ENCODE peak calls at places on chromosomes 4 and X, in ten cellular contexts. One of them, this sample, is unnamed.

GRCh38 chr4:188139671-188140070 is 430 bp downstream of the TRIML1 start:
- DNase-seq in esophagus squamous epithelium: no peak
- DNase-seq in aorta: no peak
- DNase-seq in mammary epithelial cell: no peak
- DNase-seq in upper lobe of right lung: no peak
- DNase-seq in heart left ventricle: no peak
- DNase-seq in CD8-positive, alpha-beta memory T cell: no peak
- DNase-seq in IMR-90: no peak
- DNase-seq in colonic mucosa: no peak
- DNase-seq in ascending aorta: no peak
- DNase-seq in this sample: no peak

GRCh38 chr4:7779194-7779768 is 160.4 kb downstream of the AFAP1 start:
- DNase-seq in mammary epithelial cell: no peak
- DNase-seq in aorta: peak; percentile 54
- DNase-seq in CD8-positive, alpha-beta memory T cell: no peak
- DNase-seq in ascending aorta: no peak
- DNase-seq in esophagus squamous epithelium: no peak
- DNase-seq in heart left ventricle: no peak
- DNase-seq in IMR-90: peak; percentile 49
- DNase-seq in upper lobe of right lung: peak; percentile 28
- DNase-seq in colonic mucosa: no peak
- DNase-seq in this sample: no peak

GRCh38 chr4:119231517-119231916 is 19.0 kb downstream of the USP53 start:
- DNase-seq in aorta: no peak
- DNase-seq in colonic mucosa: no peak
- DNase-seq in CD8-positive, alpha-beta memory T cell: no peak
- DNase-seq in heart left ventricle: no peak
- DNase-seq in esophagus squamous epithelium: no peak
- DNase-seq in upper lobe of right lung: no peak
- DNase-seq in mammary epithelial cell: no peak
- DNase-seq in IMR-90: no peak
- DNase-seq in ascending aorta: no peak
- DNase-seq in this sample: no peak

GRCh38 chrX:39513836-39514235 is 583.9 kb downstream of the BCOR start:
- DNase-seq in heart left ventricle: no peak
- DNase-seq in aorta: no peak
- DNase-seq in IMR-90: no peak
- DNase-seq in upper lobe of right lung: no peak
- DNase-seq in colonic mucosa: no peak
- DNase-seq in CD8-positive, alpha-beta memory T cell: no peak
- DNase-seq in esophagus squamous epithelium: no peak
- DNase-seq in mammary epithelial cell: no peak
- DNase-seq in ascending aorta: no peak
- DNase-seq in this sample: no peak

GRCh38 chr4:26284536-26284935 is 36.3 kb upstream of the RBPJ start:
- DNase-seq in mammary epithelial cell: no peak
- DNase-seq in upper lobe of right lung: no peak
- DNase-seq in ascending aorta: no peak
- DNase-seq in heart left ventricle: no peak
- DNase-seq in aorta: no peak
- DNase-seq in CD8-positive, alpha-beta memory T cell: no peak
- DNase-seq in IMR-90: no peak
- DNase-seq in colonic mucosa: no peak
- DNase-seq in esophagus squamous epithelium: no peak
- DNase-seq in this sample: no peak

GRCh38 chr4:77167866-77168265 is 10.9 kb downstream of the CCNG2 start:
- DNase-seq in aorta: no peak
- DNase-seq in upper lobe of right lung: no peak
- DNase-seq in ascending aorta: no peak
- DNase-seq in IMR-90: no peak
- DNase-seq in esophagus squamous epithelium: no peak
- DNase-seq in mammary epithelial cell: no peak
- DNase-seq in heart left ventricle: no peak
- DNase-seq in CD8-positive, alpha-beta memory T cell: no peak
- DNase-seq in colonic mucosa: no peak
- DNase-seq in this sample: no peak

GRCh38 chr4:31141141-31141811 is 421.1 kb downstream of the PCDH7 start:
- DNase-seq in esophagus squamous epithelium: no peak
- DNase-seq in heart left ventricle: no peak
- DNase-seq in aorta: no peak
- DNase-seq in colonic mucosa: no peak
- DNase-seq in IMR-90: no peak
- DNase-seq in upper lobe of right lung: no peak
- DNase-seq in mammary epithelial cell: no peak
- DNase-seq in CD8-positive, alpha-beta memory T cell: no peak
- DNase-seq in ascending aorta: no peak
- DNase-seq in this sample: no peak

GRCh38 chrX:84760560-84760959 is 243.1 kb upstream of the APOOL start:
- DNase-seq in ascending aorta: no peak
- DNase-seq in CD8-positive, alpha-beta memory T cell: no peak
- DNase-seq in colonic mucosa: no peak
- DNase-seq in heart left ventricle: no peak
- DNase-seq in aorta: no peak
- DNase-seq in IMR-90: no peak
- DNase-seq in upper lobe of right lung: no peak
- DNase-seq in esophagus squamous epithelium: no peak
- DNase-seq in mammary epithelial cell: no peak
- DNase-seq in this sample: no peak

GRCh38 chr4:16150716-16151115 is 66.9 kb upstream of the PROM1 start:
- DNase-seq in colonic mucosa: no peak
- DNase-seq in aorta: no peak
- DNase-seq in CD8-positive, alpha-beta memory T cell: no peak
- DNase-seq in IMR-90: no peak
- DNase-seq in esophagus squamous epithelium: no peak
- DNase-seq in heart left ventricle: no peak
- DNase-seq in mammary epithelial cell: no peak
- DNase-seq in upper lobe of right lung: no peak
- DNase-seq in ascending aorta: no peak
- DNase-seq in this sample: no peak

GRCh38 chr4:26171953-26172352 is 148.9 kb upstream of the RBPJ start:
- DNase-seq in heart left ventricle: no peak
- DNase-seq in colonic mucosa: no peak
- DNase-seq in ascending aorta: no peak
- DNase-seq in aorta: no peak
- DNase-seq in upper lobe of right lung: no peak
- DNase-seq in esophagus squamous epithelium: no peak
- DNase-seq in mammary epithelial cell: no peak
- DNase-seq in CD8-positive, alpha-beta memory T cell: no peak
- DNase-seq in IMR-90: peak; percentile 100
- DNase-seq in this sample: no peak

GRCh38 chr4:2852481-2852881 is 8.8 kb downstream of the ADD1 start:
- DNase-seq in IMR-90: no peak
- DNase-seq in esophagus squamous epithelium: no peak
- DNase-seq in upper lobe of right lung: peak; percentile 69
- DNase-seq in aorta: no peak
- DNase-seq in ascending aorta: no peak
- DNase-seq in heart left ventricle: no peak
- DNase-seq in mammary epithelial cell: no peak
- DNase-seq in CD8-positive, alpha-beta memory T cell: peak; percentile 24
- DNase-seq in colonic mucosa: peak; percentile 45
- DNase-seq in this sample: no peak

GRCh38 chrX:134172588-134173259 is 64.3 kb upstream of the CCDC160 start:
- DNase-seq in aorta: no peak
- DNase-seq in upper lobe of right lung: peak; percentile 61
- DNase-seq in heart left ventricle: peak; percentile 70
- DNase-seq in esophagus squamous epithelium: no peak
- DNase-seq in CD8-positive, alpha-beta memory T cell: peak; percentile 16
- DNase-seq in mammary epithelial cell: no peak
- DNase-seq in ascending aorta: no peak
- DNase-seq in colonic mucosa: no peak
- DNase-seq in IMR-90: no peak
- DNase-seq in this sample: no peak

GRCh38 chr4:169060396-169061081 is 50.5 kb upstream of the CBR4 start:
- DNase-seq in heart left ventricle: no peak
- DNase-seq in IMR-90: no peak
- DNase-seq in ascending aorta: no peak
- DNase-seq in esophagus squamous epithelium: no peak
- DNase-seq in upper lobe of right lung: no peak
- DNase-seq in CD8-positive, alpha-beta memory T cell: no peak
- DNase-seq in mammary epithelial cell: no peak
- DNase-seq in colonic mucosa: peak; percentile 50
- DNase-seq in aorta: peak; percentile 55
- DNase-seq in this sample: no peak

GRCh38 chr4:38131371-38132139 is 171.4 kb downstream of the PTTG2 start:
- DNase-seq in aorta: no peak
- DNase-seq in mammary epithelial cell: peak; percentile 72
- DNase-seq in heart left ventricle: no peak
- DNase-seq in esophagus squamous epithelium: no peak
- DNase-seq in upper lobe of right lung: no peak
- DNase-seq in CD8-positive, alpha-beta memory T cell: peak; percentile 85
- DNase-seq in IMR-90: no peak
- DNase-seq in colonic mucosa: no peak
- DNase-seq in ascending aorta: no peak
- DNase-seq in this sample: no peak
- H3K4me1 ChIP-seq in aorta: no peaks in the 10 kb centered on the region
- H3K4me1 ChIP-seq in mammary epithelial cell: peaks cover 35% of the 10 kb centered on the region
- H3K4me1 ChIP-seq in heart left ventricle: peaks cover 11% of the 10 kb centered on the region
- H3K4me1 ChIP-seq in esophagus squamous epithelium: peaks cover 38% of the 10 kb centered on the region
- H3K4me1 ChIP-seq in upper lobe of right lung: peaks cover 12% of the 10 kb centered on the region
- H3K4me1 ChIP-seq in CD8-positive, alpha-beta memory T cell: peaks cover 53% of the 10 kb centered on the region
- H3K4me1 ChIP-seq in IMR-90: peaks cover 17% of the 10 kb centered on the region
- H3K4me1 ChIP-seq in colonic mucosa: peaks cover 5% of the 10 kb centered on the region
- H3K4me1 ChIP-seq in ascending aorta: peaks cover 15% of the 10 kb centered on the region
- H3K4me1 ChIP-seq in this sample: peaks cover 33% of the 10 kb centered on the region

GRCh38 chr4:41146716-41147506 is 67.4 kb downstream of the APBB2 start:
- DNase-seq in mammary epithelial cell: no peak
- DNase-seq in CD8-positive, alpha-beta memory T cell: no peak
- DNase-seq in aorta: peak; percentile 67
- DNase-seq in esophagus squamous epithelium: no peak
- DNase-seq in heart left ventricle: no peak
- DNase-seq in colonic mucosa: no peak
- DNase-seq in upper lobe of right lung: no peak
- DNase-seq in IMR-90: peak; percentile 54
- DNase-seq in ascending aorta: no peak
- DNase-seq in this sample: no peak
- H3K4me1 ChIP-seq in mammary epithelial cell: peaks cover 64% of the 10 kb centered on the region
- H3K4me1 ChIP-seq in CD8-positive, alpha-beta memory T cell: no peaks in the 10 kb centered on the region
- H3K4me1 ChIP-seq in aorta: peaks cover 13% of the 10 kb centered on the region
- H3K4me1 ChIP-seq in esophagus squamous epithelium: peaks cover 63% of the 10 kb centered on the region
- H3K4me1 ChIP-seq in heart left ventricle: peaks cover 25% of the 10 kb centered on the region
- H3K4me1 ChIP-seq in colonic mucosa: peaks cover 4% of the 10 kb centered on the region
- H3K4me1 ChIP-seq in upper lobe of right lung: peaks cover 53% of the 10 kb centered on the region
- H3K4me1 ChIP-seq in IMR-90: peaks cover 32% of the 10 kb centered on the region
- H3K4me1 ChIP-seq in ascending aorta: peaks cover 55% of the 10 kb centered on the region
- H3K4me1 ChIP-seq in this sample: no peaks in the 10 kb centered on the region

DNA sequence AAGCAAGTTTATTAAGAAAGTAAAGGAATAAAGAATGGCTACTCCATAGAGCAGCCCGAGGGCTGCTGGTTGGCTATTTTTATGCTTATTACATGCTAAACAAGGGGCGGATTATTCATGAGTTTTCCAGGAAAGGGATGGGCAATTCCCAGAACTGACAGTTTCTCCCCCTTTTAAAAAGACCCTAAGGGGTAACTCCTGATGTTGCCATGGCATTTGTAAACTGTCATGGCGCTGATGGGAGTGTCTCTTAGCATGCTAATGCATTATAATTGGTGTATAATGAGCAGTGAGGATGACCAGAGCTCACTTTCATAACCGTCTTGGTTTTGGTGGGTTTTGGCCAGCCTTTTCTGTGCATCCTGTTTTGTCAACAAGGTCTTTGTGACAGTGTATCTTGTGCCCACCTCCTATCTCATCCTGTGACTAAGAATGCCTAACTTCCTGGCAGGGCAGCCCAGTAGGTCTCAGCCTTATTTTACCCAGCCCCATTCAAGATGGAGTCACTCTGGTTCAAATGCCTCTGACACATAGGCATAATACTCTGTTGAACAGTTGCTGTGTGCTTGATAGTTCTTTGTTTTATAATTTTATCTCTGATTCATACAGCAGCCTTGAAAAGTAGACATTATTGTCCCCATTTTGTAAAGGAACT is 25.8 kb downstream of the GAB1 start:
- DNase-seq in esophagus squamous epithelium: no peak
- DNase-seq in colonic mucosa: no peak
- DNase-seq in aorta: no peak
- DNase-seq in CD8-positive, alpha-beta memory T cell: no peak
- DNase-seq in upper lobe of right lung: no peak
- DNase-seq in mammary epithelial cell: no peak
- DNase-seq in heart left ventricle: no peak
- DNase-seq in IMR-90: no peak
- DNase-seq in ascending aorta: no peak
- DNase-seq in this sample: no peak
- H3K4me1 ChIP-seq in esophagus squamous epithelium: peaks cover 70% of the 10 kb centered on the region
- H3K4me1 ChIP-seq in colonic mucosa: peaks cover 4% of the 10 kb centered on the region
- H3K4me1 ChIP-seq in aorta: peaks cover 7% of the 10 kb centered on the region
- H3K4me1 ChIP-seq in CD8-positive, alpha-beta memory T cell: peaks cover 10% of the 10 kb centered on the region
- H3K4me1 ChIP-seq in upper lobe of right lung: peaks cover 37% of the 10 kb centered on the region
- H3K4me1 ChIP-seq in mammary epithelial cell: peaks cover 36% of the 10 kb centered on the region
- H3K4me1 ChIP-seq in heart left ventricle: peaks cover 49% of the 10 kb centered on the region
- H3K4me1 ChIP-seq in IMR-90: peaks cover 9% of the 10 kb centered on the region
- H3K4me1 ChIP-seq in ascending aorta: peaks cover 43% of the 10 kb centered on the region
- H3K4me1 ChIP-seq in this sample: peaks cover 57% of the 10 kb centered on the region

GRCh38 chr4:38155589-38156294 is 195.5 kb downstream of the PTTG2 start:
- DNase-seq in upper lobe of right lung: no peak
- DNase-seq in mammary epithelial cell: no peak
- DNase-seq in colonic mucosa: peak; percentile 38
- DNase-seq in aorta: no peak
- DNase-seq in esophagus squamous epithelium: no peak
- DNase-seq in heart left ventricle: no peak
- DNase-seq in CD8-positive, alpha-beta memory T cell: no peak
- DNase-seq in IMR-90: no peak
- DNase-seq in ascending aorta: no peak
- DNase-seq in this sample: no peak
- H3K4me1 ChIP-seq in upper lobe of right lung: peaks cover 16% of the 10 kb centered on the region
- H3K4me1 ChIP-seq in mammary epithelial cell: peaks cover 28% of the 10 kb centered on the region
- H3K4me1 ChIP-seq in colonic mucosa: peaks cover 31% of the 10 kb centered on the region
- H3K4me1 ChIP-seq in aorta: no peaks in the 10 kb centered on the region
- H3K4me1 ChIP-seq in esophagus squamous epithelium: peaks cover 82% of the 10 kb centered on the region
- H3K4me1 ChIP-seq in heart left ventricle: peaks cover 13% of the 10 kb centered on the region
- H3K4me1 ChIP-seq in CD8-positive, alpha-beta memory T cell: peaks cover 26% of the 10 kb centered on the region
- H3K4me1 ChIP-seq in IMR-90: peaks cover 17% of the 10 kb centered on the region
- H3K4me1 ChIP-seq in ascending aorta: peaks cover 4% of the 10 kb centered on the region
- H3K4me1 ChIP-seq in this sample: no peaks in the 10 kb centered on the region

DNA sequence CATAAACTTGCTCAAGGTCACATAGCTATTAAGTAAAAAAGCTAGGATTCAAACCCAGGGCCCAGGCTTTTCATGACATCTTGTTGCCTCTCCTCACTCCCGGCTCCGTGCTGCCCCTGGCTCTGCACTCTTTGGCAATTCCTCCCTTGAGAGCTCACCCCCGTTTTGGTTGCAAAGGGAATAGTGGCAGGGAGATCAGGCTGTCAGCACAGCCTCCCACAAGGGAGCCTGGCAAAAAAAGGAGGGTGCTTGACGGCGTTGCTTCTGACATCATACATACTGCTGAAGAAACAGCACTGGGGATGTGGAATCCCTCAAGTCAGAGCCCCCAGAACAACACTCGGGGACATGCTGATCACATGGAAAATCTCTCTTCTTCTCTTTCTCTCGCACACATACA is 20.5 kb downstream of the IQSEC2 start:
- DNase-seq in IMR-90: no peak
- DNase-seq in mammary epithelial cell: no peak
- DNase-seq in esophagus squamous epithelium: no peak
- DNase-seq in CD8-positive, alpha-beta memory T cell: no peak
- DNase-seq in upper lobe of right lung: no peak
- DNase-seq in ascending aorta: no peak
- DNase-seq in heart left ventricle: no peak
- DNase-seq in colonic mucosa: no peak
- DNase-seq in aorta: no peak
- DNase-seq in this sample: no peak
- H3K4me1 ChIP-seq in IMR-90: peaks cover 15% of the 10 kb centered on the region
- H3K4me1 ChIP-seq in mammary epithelial cell: peaks cover 31% of the 10 kb centered on the region
- H3K4me1 ChIP-seq in esophagus squamous epithelium: peaks cover 20% of the 10 kb centered on the region
- H3K4me1 ChIP-seq in CD8-positive, alpha-beta memory T cell: peaks cover 16% of the 10 kb centered on the region
- H3K4me1 ChIP-seq in upper lobe of right lung: no peaks in the 10 kb centered on the region
- H3K4me1 ChIP-seq in ascending aorta: no peaks in the 10 kb centered on the region
- H3K4me1 ChIP-seq in heart left ventricle: no peaks in the 10 kb centered on the region
- H3K4me1 ChIP-seq in colonic mucosa: no peaks in the 10 kb centered on the region
- H3K4me1 ChIP-seq in aorta: no peaks in the 10 kb centered on the region
- H3K4me1 ChIP-seq in this sample: no peaks in the 10 kb centered on the region